ENCODE peak calls at places on chromosomes 3 and 15, in seven cellular contexts. One of them, this sample, is unnamed.

GRCh38 chr15:85754993-85755392 is 39.7 kb downstream of the KLHL25 start:
- DNase-seq in AG10803: peak; percentile 38
- DNase-seq in CD4-positive, alpha-beta memory T cell: no peak
- DNase-seq in GM13976: no peak
- DNase-seq in NCI-H1092: no peak
- DNase-seq in fibroblast of lung: no peak
- DNase-seq in amniotic epithelial cell: no peak
- DNase-seq in this sample: no peak

GRCh38 chr3:122590581-122590980 is 13.1 kb downstream of the PARP15 start:
- DNase-seq in AG10803: no peak
- DNase-seq in CD4-positive, alpha-beta memory T cell: no peak
- DNase-seq in GM13976: no peak
- DNase-seq in NCI-H1092: no peak
- DNase-seq in fibroblast of lung: no peak
- DNase-seq in amniotic epithelial cell: no peak
- DNase-seq in this sample: no peak

GRCh38 chr3:139537325-139537724 is 2.2 kb downstream of the RBP1 start:
- DNase-seq in AG10803: peak; percentile 30
- DNase-seq in CD4-positive, alpha-beta memory T cell: no peak
- DNase-seq in GM13976: no peak
- DNase-seq in NCI-H1092: no peak
- DNase-seq in fibroblast of lung: peak; percentile 98
- DNase-seq in amniotic epithelial cell: peak; percentile 15
- DNase-seq in this sample: no peak

GRCh38 chr3:181210275-181210674 is 220.7 kb upstream of the DNAJC19 start:
- DNase-seq in AG10803: peak; percentile 3
- DNase-seq in CD4-positive, alpha-beta memory T cell: no peak
- DNase-seq in GM13976: no peak
- DNase-seq in NCI-H1092: no peak
- DNase-seq in fibroblast of lung: peak; percentile 23
- DNase-seq in amniotic epithelial cell: peak; percentile 6
- DNase-seq in this sample: peak; percentile 5

GRCh38 chr3:77096966-77097890 is 57.3 kb downstream of the ROBO2 start:
- DNase-seq in AG10803: no peak
- DNase-seq in CD4-positive, alpha-beta memory T cell: no peak
- DNase-seq in GM13976: no peak
- DNase-seq in NCI-H1092: no peak
- DNase-seq in fibroblast of lung: peak; percentile 1
- DNase-seq in amniotic epithelial cell: no peak
- DNase-seq in this sample: no peak

GRCh38 chr3:159785276-159785675 is 203.4 kb upstream of the IL12A start:
- DNase-seq in AG10803: no peak
- DNase-seq in CD4-positive, alpha-beta memory T cell: no peak
- DNase-seq in GM13976: no peak
- DNase-seq in NCI-H1092: no peak
- DNase-seq in fibroblast of lung: peak; percentile 45
- DNase-seq in amniotic epithelial cell: no peak
- DNase-seq in this sample: peak; percentile 48

GRCh38 chr15:23606226-23606625 is 40.8 kb downstream of the MKRN3 start:
- DNase-seq in AG10803: no peak
- DNase-seq in CD4-positive, alpha-beta memory T cell: no peak
- DNase-seq in GM13976: no peak
- DNase-seq in NCI-H1092: no peak
- DNase-seq in fibroblast of lung: no peak
- DNase-seq in amniotic epithelial cell: no peak
- DNase-seq in this sample: no peak

GRCh38 chr3:188503647-188504046 is 349.7 kb downstream of the LPP start:
- DNase-seq in AG10803: no peak
- DNase-seq in CD4-positive, alpha-beta memory T cell: no peak
- DNase-seq in GM13976: no peak
- DNase-seq in NCI-H1092: no peak
- DNase-seq in fibroblast of lung: no peak
- DNase-seq in amniotic epithelial cell: no peak
- DNase-seq in this sample: no peak

GRCh38 chr3:150346956-150347863 is 60.9 kb upstream of the TSC22D2 start:
- DNase-seq in AG10803: peak; percentile 73
- DNase-seq in CD4-positive, alpha-beta memory T cell: no peak
- DNase-seq in GM13976: no peak
- DNase-seq in NCI-H1092: no peak
- DNase-seq in fibroblast of lung: peak; percentile 29
- DNase-seq in amniotic epithelial cell: no peak
- DNase-seq in this sample: no peak

This sample was measured in HTR-8/SVneo.